ENCODE peak calls at places on chromosome 11, in ten cellular contexts. V is H1; I is H54; T is NCI-H1092 treated with DMSO at 0.1 percent for 48 hours; R is erythroblast; Y is EL; W is stimulated activated naive CD8-positive, alpha-beta T cell treated with anti-CD3 and anti-CD28 coated beads, Interleukin-15, Interleukin-2, amounts not matched to agents 100 U/mL and 50 U/mL, for 24 hours; X is lower lobe of right lung; P is fibroblast of the conjunctiva; F is activated CD4-positive, CD25-positive, alpha-beta regulatory T cell. M is an unnamed sample.

GRCh38 chr11:68342459-68343158 is 30.2 kb downstream of the LRP5 start:
- DNase-seq in P (no peak), V (peak; percentile 29), X (peak; percentile 72), R (no peak), F (no peak), Y (no peak), T (no peak), W (no peak), I (peak; percentile 65), M (no peak)

GRCh38 chr11:113994077-113994954 is 19.4 kb downstream of the HTR3A start:
- DNase-seq in Y (no peak), V (no peak), F (peak; percentile 6), R (peak; percentile 43), I (no peak), X (no peak), T (peak; percentile 19), P (no peak), W (peak; percentile 34), M (peak; percentile 6)

GRCh38 chr11:68128682-68129327 is 7.6 kb upstream of the CHKA start:
- DNase-seq in F (no peak), Y (peak; percentile 67), I (no peak), T (no peak), R (peak; percentile 59), P (peak; percentile 27), W (no peak), V (no peak), X (peak; percentile 73), M (no peak)

GRCh38 chr11:11521306-11522002 is 100.4 kb downstream of the GALNT18 start:
- DNase-seq in Y (no peak), R (no peak), F (no peak), W (no peak), I (no peak), V (no peak), P (no peak), T (no peak), X (no peak), M (no peak)

GRCh38 chr11:118913411-118914125 is 12.2 kb downstream of the BCL9L start:
- DNase-seq in W (peak; percentile 71), T (no peak), R (no peak), Y (no peak), I (no peak), X (peak; percentile 52), F (no peak), P (no peak), V (no peak), M (peak; percentile 58)

GRCh38 chr11:66692446-66692845 is 14.8 kb upstream of the RBM4B start:
- DNase-seq in F (no peak), T (no peak), P (no peak), W (no peak), R (no peak), X (no peak), I (no peak), Y (no peak), V (no peak), M (no peak)

GRCh38 chr11:14499178-14499559 is 442 bp downstream of the COPB1 start:
- DNase-seq in R (peak; percentile 76), W (peak; percentile 46), F (no peak), T (no peak), P (no peak), I (no peak), Y (peak; percentile 28), V (no peak), X (peak; percentile 55), M (no peak)

GRCh38 chr11:126864934-126865333 is 135.6 kb downstream of the KIRREL3 start:
- DNase-seq in W (no peak), F (no peak), X (no peak), P (no peak), V (no peak), R (no peak), I (no peak), T (no peak), Y (no peak), M (no peak)

GRCh38 chr11:10042699-10043098 is 251.3 kb downstream of the SBF2 start:
- DNase-seq in Y (no peak), W (no peak), I (no peak), P (no peak), T (no peak), F (no peak), V (no peak), R (no peak), X (no peak), M (peak; percentile 1)

GRCh38 chr11:64366751-64367150 is 7.8 kb downstream of the RPS6KA4 start:
- DNase-seq in V (no peak), X (no peak), Y (peak; percentile 31), P (no peak), R (no peak), F (no peak), T (no peak), W (no peak), I (peak; percentile 63), M (no peak)

GRCh38 chr11:19393941-19394340 is 153.2 kb upstream of the E2F8 start:
- DNase-seq in X (no peak), V (no peak), R (no peak), T (no peak), I (no peak), P (no peak), W (no peak), Y (peak; percentile 50), F (no peak), M (no peak)

GRCh38 chr11:115505165-115505564 is 950 bp upstream of the CADM1 start:
- DNase-seq in W (no peak), F (no peak), Y (no peak), T (peak; percentile 63), R (no peak), I (no peak), V (no peak), P (no peak), X (no peak), M (no peak)

GRCh38 chr11:69368119-69368880 is 74.3 kb downstream of the MYEOV start:
- DNase-seq in R (no peak), W (peak; percentile 1), I (no peak), F (no peak), T (no peak), V (no peak), Y (no peak), P (no peak), X (no peak), M (no peak)

GRCh38 chr11:65917434-65918210 is 1.2 kb downstream of the C11orf68 start:
- DNase-seq in T (no peak), V (no peak), I (no peak), P (no peak), X (no peak), Y (no peak), F (no peak), W (no peak), R (no peak), M (no peak)

M was measured in hippocampal formation.